ENCODE peak calls at places on chromosomes 2 and 18, in five cellular contexts. J, E, R, Y and W are unnamed samples.

GRCh38 chr2:183267148-183267827 is 143.0 kb downstream of the NUP35 start:
- DNase-seq in Y (no peak), R (no peak), E (no peak), J (no peak), W (no peak)

GRCh38 chr18:7598167-7599062 is 31.3 kb downstream of the PTPRM start:
- DNase-seq in R (no peak), E (no peak), J (no peak), Y (peak; percentile 50), W (no peak)

GRCh38 chr2:236626391-236627150 is 56.9 kb downstream of the ACKR3 start:
- DNase-seq in J (no peak), R (peak; percentile 39), E (no peak), Y (no peak), W (no peak)

GRCh38 chr2:67974564-67975430 is 88.0 kb downstream of the C1D start:
- DNase-seq in R (peak; percentile 82), J (no peak), Y (peak; percentile 42), E (no peak), W (no peak)

GRCh38 chr2:71494523-71495155 is 41.3 kb downstream of the DYSF start:
- DNase-seq in J (no peak), Y (no peak), R (no peak), E (no peak), W (no peak)

GRCh38 chr2:198546091-198546490 is 741.7 kb downstream of the PLCL1 start:
- DNase-seq in R (no peak), E (no peak), Y (no peak), J (no peak), W (no peak)

GRCh38 chr2:233385489-233386044 is 31.3 kb downstream of the DGKD start:
- DNase-seq in J (no peak), Y (no peak), R (no peak), E (no peak), W (no peak)

GRCh38 chr2:237833546-237833945 is 25.9 kb upstream of the RAMP1 start:
- DNase-seq in Y (peak; percentile 68), R (no peak), J (no peak), E (no peak), W (no peak)

GRCh38 chr2:111618953-111619902 is 264.8 kb downstream of the ANAPC1 start:
- DNase-seq in E (no peak), J (no peak), Y (peak; percentile 59), R (no peak), W (no peak)

GRCh38 chr2:200119236-200119635 is 163.9 kb downstream of the MAIP1 start:
- DNase-seq in E (no peak), J (no peak), R (no peak), Y (no peak), W (no peak)

GRCh38 chr2:146572598-146572997 is 1272.2 kb upstream of the ACVR2A start:
- DNase-seq in R (no peak), E (no peak), Y (peak; percentile 6), J (no peak), W (peak; percentile 10)

GRCh38 chr2:236348976-236349375 is 84.8 kb upstream of the ASB18 start:
- DNase-seq in Y (no peak), R (no peak), J (no peak), E (no peak), W (no peak)

GRCh38 chr2:71261534-71261933 is 34.6 kb upstream of the PAIP2B start:
- DNase-seq in J (no peak), Y (no peak), E (no peak), R (no peak), W (no peak)

GRCh38 chr2:134290363-134290762 is 36.5 kb downstream of the MGAT5 start:
- DNase-seq in Y (no peak), R (no peak), J (no peak), E (no peak), W (no peak)

GRCh38 chr2:161871113-161871512 is 202.9 kb downstream of the DPP4 start:
- DNase-seq in Y (no peak), E (no peak), R (no peak), J (no peak), W (no peak)

GRCh38 chr2:38148501-38148900 is 72.5 kb upstream of the CYP1B1 start:
- DNase-seq in E (peak; percentile 67), R (no peak), J (no peak), Y (peak; percentile 91), W (no peak)

GRCh38 chr2:217950401-217950871 is 52.4 kb downstream of the TNS1 start:
- DNase-seq in Y (no peak), J (no peak), R (no peak), E (no peak), W (no peak)

GRCh38 chr2:170314744-170315447 is 136.9 kb downstream of the MYO3B start:
- DNase-seq in J (no peak), Y (no peak), R (no peak), E (no peak), W (no peak)

GRCh38 chr2:139790807-139791206 is 1010.6 kb upstream of the NXPH2 start:
- DNase-seq in E (no peak), R (no peak), Y (peak; percentile 62), J (no peak), W (peak; percentile 0)

GRCh38 chr18:25050605-25051004 is 301.4 kb downstream of the ZNF521 start:
- DNase-seq in R (no peak), J (no peak), E (no peak), Y (no peak), W (no peak)

GRCh38 chr2:130975729-130976128 is 117.5 kb downstream of the FAM168B start:
- DNase-seq in J (peak; percentile 60), E (no peak), R (no peak), Y (no peak), W (no peak)

GRCh38 chr2:98729652-98730051 is 1.3 kb downstream of the MGAT4A start:
- DNase-seq in E (no peak), Y (no peak), R (no peak), J (no peak), W (no peak)

GRCh38 chr2:217231724-217232123 is 371.9 kb upstream of the TNP1 start:
- DNase-seq in R (no peak), E (no peak), Y (no peak), J (no peak), W (no peak)

GRCh38 chr2:240139666-240140393 is 628 bp downstream of the OTOS start:
- DNase-seq in J (no peak), E (no peak), R (peak; percentile 23), Y (no peak), W (no peak)